ENCODE peak calls at places on chromosomes 12 and 14, in seven cellular contexts. P is adrenal gland; O is cardiac muscle cell; H is CD8-positive, alpha-beta T cell; E is transverse colon; F is pancreas; A is RWPE2. W is an unnamed sample.

GRCh38 chr12:124581299-124581698 is 13.9 kb upstream of the NCOR2 start:
- DNase-seq in F (no peak), E (no peak), A (no peak), H (no peak), P (no peak), O (no peak), W (no peak)

GRCh38 chr12:47414511-47414910 is 291.3 kb downstream of the RPAP3 start:
- DNase-seq in E (no peak), O (no peak), H (no peak), F (no peak), P (no peak), A (no peak), W (no peak)

GRCh38 chr12:4270670-4271432 is 2.7 kb upstream of the CCND2 start:
- DNase-seq in O (peak; percentile 49), P (peak; percentile 81), F (peak; percentile 48), A (no peak), H (no peak), E (peak; percentile 75), W (no peak)

GRCh38 chr14:32701475-32701874 is 237.2 kb upstream of the NPAS3 start:
- DNase-seq in F (no peak), E (no peak), H (no peak), A (no peak), P (no peak), O (no peak), W (no peak)

GRCh38 chr12:115257791-115258190 is 573.8 kb upstream of the TBX3 start:
- DNase-seq in O (no peak), E (no peak), A (no peak), H (no peak), P (no peak), F (no peak), W (no peak)

GRCh38 chr14:34064349-34064748 is 113.5 kb upstream of the EGLN3 start:
- DNase-seq in H (no peak), E (peak; percentile 31), P (no peak), O (no peak), A (no peak), F (no peak), W (no peak)

GRCh38 chr14:95196268-95196667 is 38.9 kb upstream of the DICER1 start:
- DNase-seq in P (no peak), A (no peak), F (no peak), E (no peak), O (peak; percentile 22), H (no peak), W (no peak)

GRCh38 chr12:106446429-106447092 is 89.0 kb downstream of the POLR3B start:
- DNase-seq in F (no peak), A (no peak), E (no peak), P (no peak), O (no peak), H (no peak), W (no peak)

GRCh38 chr14:26729851-26730250 is 132.0 kb upstream of the NOVA1 start:
- DNase-seq in A (no peak), H (no peak), O (no peak), E (no peak), P (no peak), F (no peak), W (no peak)

GRCh38 chr14:64388533-64389243 is 535 bp downstream of the MTHFD1 start:
- DNase-seq in A (no peak), P (no peak), O (peak; percentile 46), E (peak; percentile 47), F (no peak), H (no peak), W (peak; percentile 31)

GRCh38 chr12:88247241-88247643 is 105.1 kb downstream of the TMTC3 start:
- DNase-seq in A (no peak), P (no peak), H (no peak), E (no peak), F (no peak), O (no peak), W (no peak)

GRCh38 chr12:89411846-89412245 is 59.5 kb upstream of the DUSP6 start:
- DNase-seq in E (no peak), A (no peak), P (no peak), O (no peak), F (no peak), H (no peak), W (no peak)

GRCh38 chr14:104135904-104136471 is 2.4 kb upstream of the KIF26A start:
- DNase-seq in P (no peak), O (peak; percentile 48), F (peak; percentile 15), A (no peak), E (no peak), H (no peak), W (peak; percentile 75)

GRCh38 chr12:47773062-47773857 is at the start of gene SLC48A1:
- DNase-seq in O (peak; percentile 89), E (peak; percentile 82), A (no peak), H (peak; percentile 50), F (peak; percentile 63), P (peak; percentile 78), W (peak; percentile 85)

GRCh38 chr12:16636435-16637055 is 30.6 kb upstream of the LMO3 start:
- DNase-seq in O (no peak), F (no peak), P (no peak), H (no peak), E (no peak), A (no peak), W (no peak)

GRCh38 chr12:14993537-14994266 is 20.9 kb downstream of the PDE6H start:
- DNase-seq in F (no peak), O (no peak), E (no peak), H (no peak), P (no peak), A (no peak), W (peak; percentile 33)

GRCh38 chr14:105093426-105094192 is 28.4 kb upstream of the GPR132 start:
- DNase-seq in A (peak; percentile 94), H (no peak), E (peak; percentile 88), P (no peak), O (peak; percentile 92), F (peak; percentile 79), W (peak; percentile 72)

GRCh38 chr12:1880153-1880845 is 38.2 kb downstream of the CACNA2D4 start:
- DNase-seq in A (no peak), O (no peak), E (no peak), F (no peak), P (no peak), H (no peak), W (no peak)

GRCh38 chr12:112102127-112102526 is 6.5 kb downstream of the NAA25 start:
- DNase-seq in A (no peak), E (no peak), F (no peak), P (no peak), H (no peak), O (no peak), W (no peak)

GRCh38 chr12:47935196-47935595 is 28.2 kb upstream of the TMEM106C start:
- DNase-seq in O (peak; percentile 26), E (no peak), F (no peak), H (no peak), A (no peak), P (peak; percentile 68), W (peak; percentile 63)

GRCh38 chr14:101031186-101031585 is 127.7 kb upstream of the RTL1 start:
- DNase-seq in P (no peak), O (no peak), H (no peak), F (no peak), A (peak; percentile 34), E (no peak), W (no peak)

GRCh38 chr12:106893451-106893850 is 62.3 kb upstream of the TMEM263 start:
- DNase-seq in A (no peak), E (no peak), P (no peak), O (no peak), F (no peak), H (no peak), W (no peak)

GRCh38 chr14:72546359-72547035 is 347.4 kb downstream of the DPF3 start:
- DNase-seq in H (no peak), P (no peak), A (no peak), E (no peak), O (no peak), F (no peak), W (no peak)

GRCh38 chr12:114408415-114408814 is 2.5 kb upstream of the TBX5 start:
- DNase-seq in A (no peak), E (no peak), H (no peak), F (no peak), O (no peak), P (no peak), W (no peak)

GRCh38 chr14:95294834-95295599 is 24.7 kb downstream of the CLMN start:
- DNase-seq in H (no peak), O (no peak), A (peak; percentile 87), P (peak; percentile 61), F (peak; percentile 55), E (peak; percentile 35), W (peak; percentile 42)

GRCh38 chr12:78645956-78646355 is 218.6 kb upstream of the SYT1 start:
- DNase-seq in P (no peak), H (no peak), E (no peak), O (no peak), F (no peak), A (no peak), W (no peak)

GRCh38 chr12:1532796-1533195 is 61.6 kb downstream of the FBXL14 start:
- DNase-seq in F (no peak), O (no peak), P (no peak), A (no peak), E (no peak), H (no peak), W (no peak)

GRCh38 chr14:21965042-21965441 is 291.4 kb upstream of the OR4E1 start:
- DNase-seq in E (no peak), F (no peak), H (no peak), P (no peak), A (no peak), O (no peak), W (no peak)

GRCh38 chr12:21773263-21773741 is 1.2 kb downstream of the KCNJ8 start:
- DNase-seq in O (peak; percentile 57), H (no peak), P (peak; percentile 84), F (peak; percentile 73), E (peak; percentile 34), A (no peak), W (peak; percentile 87)
- H3K4me3 ChIP-seq in O (peak overlapping the region; percentile 56), H (no peak overlapping the region), P (no peak overlapping the region), F (peak overlapping the region; percentile 68), E (peak overlapping the region; percentile 38), A (no peak overlapping the region), W (peak overlapping the region; percentile 72)

GRCh38 chr14:37343307-37344094 is 145.8 kb downstream of the MIPOL1 start:
- DNase-seq in P (no peak), A (no peak), H (no peak), F (no peak), O (no peak), E (no peak), W (no peak)

DNA sequence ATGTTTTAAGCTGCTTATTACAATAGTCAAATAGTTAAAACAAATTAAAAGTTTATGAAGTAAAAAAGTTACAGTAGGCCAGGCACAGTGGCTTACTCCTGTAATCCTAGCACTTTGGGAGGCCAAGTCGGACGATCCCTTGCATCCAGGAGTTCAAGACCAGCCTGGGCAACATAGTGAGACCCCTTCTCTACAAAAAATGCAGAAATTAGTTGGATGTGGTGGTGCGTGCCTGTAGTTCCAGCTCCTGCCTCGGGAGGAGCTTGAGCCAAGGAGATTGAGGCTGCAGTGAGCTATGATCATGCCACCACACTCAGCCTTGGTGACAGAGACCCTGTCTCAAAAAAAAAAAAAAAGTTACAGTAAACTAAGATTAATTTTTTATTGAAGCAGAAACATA is 142.6 kb downstream of the MIPOL1 start:
- DNase-seq in O (no peak), H (no peak), A (no peak), P (no peak), F (no peak), E (no peak), W (no peak)
- TF ChIP-seq CTCF in O (no peak), H (no peak), A (peak; percentile 32), P (no peak), F (no peak), E (no peak), W (no peak)

GRCh38 chr12:53750812-53751335 is 905 bp downstream of the CISTR start:
- DNase-seq in P (no peak), F (no peak), A (no peak), E (peak; percentile 26), H (no peak), O (peak; percentile 29), W (peak; percentile 33)
- H3K27me3 ChIP-seq in P (peaks cover 34% of the 10 kb centered on the region), F (peaks cover 5% of the 10 kb centered on the region), A (peaks cover 56% of the 10 kb centered on the region), E (peaks cover 89% of the 10 kb centered on the region), H (peaks cover 12% of the 10 kb centered on the region), O (peaks cover 97% of the 10 kb centered on the region), W (peaks cover 84% of the 10 kb centered on the region)

GRCh38 chr14:69484444-69485113 is at the start of gene PLEKHD1:
- DNase-seq in F (peak; percentile 21), H (no peak), E (no peak), P (no peak), O (peak; percentile 61), A (no peak), W (peak; percentile 26)
- H3K4me3 ChIP-seq in F (peak within 1 kb of the TSS; percentile 35), H (no peak within 1 kb of the TSS), E (peak within 1 kb of the TSS; percentile 9), P (no peak within 1 kb of the TSS), O (peak within 1 kb of the TSS; percentile 32), A (peak within 1 kb of the TSS; percentile 21), W (peak within 1 kb of the TSS; percentile 44)